ENCODE peak calls at places on chromosomes 16 and 17, in nine cellular contexts. I, T, Q, H, R, P, S, X and L are unnamed samples.

GRCh38 chr16:58125781-58126335 is 3.3 kb downstream of the CFAP20 start:
- DNase-seq in I (no peak), T (no peak), Q (no peak), H (no peak), R (no peak), P (no peak), S (no peak), X (no peak), L (no peak)

GRCh38 chr16:86884256-86884655 is 305.9 kb downstream of the FOXL1 start:
- DNase-seq in I (no peak), T (no peak), Q (no peak), H (no peak), R (no peak), P (no peak), S (no peak), X (no peak), L (no peak)

GRCh38 chr17:72788950-72789585 is 303.4 kb downstream of the SLC39A11 start:
- DNase-seq in I (no peak), T (no peak), Q (no peak), H (no peak), R (no peak), P (peak), S (no peak), X (no peak), L (no peak)

GRCh38 chr16:82603784-82604411 is 22.9 kb upstream of the CDH13 start:
- DNase-seq in I (peak), T (no peak), Q (peak), H (peak), R (no peak), P (peak), S (no peak), X (peak), L (peak)

GRCh38 chr17:75113798-75114551 is 4.2 kb downstream of the ARMC7 start:
- DNase-seq in I (peak), T (peak), Q (peak), H (peak), R (peak), P (peak), S (peak), X (peak), L (peak)

GRCh38 chr17:82239401-82239925 is 10.6 kb downstream of the SLC16A3 start:
- DNase-seq in I (no peak), T (no peak), Q (no peak), H (no peak), R (no peak), P (no peak), S (no peak), X (no peak), L (no peak)

GRCh38 chr16:5461574-5461973 is 364.0 kb upstream of the EEF2KMT start:
- DNase-seq in I (no peak), T (no peak), Q (no peak), H (no peak), R (no peak), P (no peak), S (no peak), X (no peak), L (peak)

GRCh38 chr16:29809031-29809747 is 2.8 kb upstream of the PRRT2 start:
- DNase-seq in I (peak), T (no peak), Q (no peak), H (no peak), R (no peak), P (no peak), S (no peak), X (no peak), L (no peak)

GRCh38 chr17:37802712-37803416 is 58.0 kb upstream of the HNF1B start:
- DNase-seq in I (no peak), T (no peak), Q (peak), H (no peak), R (no peak), P (no peak), S (no peak), X (no peak), L (no peak)

GRCh38 chr17:17739388-17740066 is 58.3 kb downstream of the RAI1 start:
- DNase-seq in I (peak), T (no peak), Q (peak), H (peak), R (no peak), P (no peak), S (no peak), X (peak), L (peak)

GRCh38 chr17:29180051-29180787 is at the start of gene MYO18A:
- DNase-seq in I (peak), T (peak), Q (peak), H (peak), R (peak), P (peak), S (no peak), X (peak), L (peak)

GRCh38 chr17:8473451-8474192 is 37.9 kb downstream of the NDEL1 start:
- DNase-seq in I (no peak), T (no peak), Q (no peak), H (no peak), R (no peak), P (no peak), S (no peak), X (no peak), L (no peak)

GRCh38 chr17:73594025-73594424 is 50.2 kb downstream of the SDK2 start:
- DNase-seq in I (no peak), T (no peak), Q (no peak), H (no peak), R (no peak), P (no peak), S (no peak), X (no peak), L (no peak)

GRCh38 chr17:49851387-49852291 is 3.8 kb upstream of the TAC4 start:
- DNase-seq in I (peak), T (peak), Q (peak), H (peak), R (peak), P (peak), S (no peak), X (peak), L (peak)

GRCh38 chr17:72710834-72711233 is 381.7 kb downstream of the SLC39A11 start:
- DNase-seq in I (no peak), T (peak), Q (no peak), H (no peak), R (no peak), P (no peak), S (no peak), X (no peak), L (no peak)

GRCh38 chr17:17824119-17824779 is 12.5 kb downstream of the SREBF1 start:
- DNase-seq in I (peak), T (no peak), Q (no peak), H (no peak), R (no peak), P (no peak), S (no peak), X (peak), L (peak)

GRCh38 chr17:3558603-3559269 is 1.1 kb upstream of the TRPV3 start:
- DNase-seq in I (no peak), T (no peak), Q (no peak), H (peak), R (no peak), P (peak), S (no peak), X (no peak), L (no peak)

GRCh38 chr17:40542562-40543411 is 22.5 kb downstream of the CCR7 start:
- DNase-seq in I (peak), T (peak), Q (peak), H (peak), R (peak), P (peak), S (no peak), X (peak), L (no peak)

GRCh38 chr17:43665038-43665386 is 3.3 kb upstream of the MEOX1 start:
- DNase-seq in I (no peak), T (no peak), Q (peak), H (no peak), R (no peak), P (no peak), S (no peak), X (no peak), L (no peak)

GRCh38 chr17:44005865-44006580 is 1.6 kb downstream of the NAGS start:
- DNase-seq in I (no peak), T (peak), Q (no peak), H (peak), R (no peak), P (no peak), S (no peak), X (peak), L (no peak)

GRCh38 chr17:69773081-69773480 is 301.9 kb upstream of the KCNJ16 start:
- DNase-seq in I (no peak), T (no peak), Q (no peak), H (no peak), R (no peak), P (no peak), S (no peak), X (no peak), L (no peak)

GRCh38 chr16:82629441-82630027 is 2.8 kb downstream of the CDH13 start:
- DNase-seq in I (peak), T (no peak), Q (no peak), H (no peak), R (no peak), P (no peak), S (no peak), X (no peak), L (no peak)

GRCh38 chr16:87496101-87496801 is 3.4 kb upstream of the ZCCHC14 start:
- DNase-seq in I (no peak), T (no peak), Q (no peak), H (no peak), R (no peak), P (no peak), S (no peak), X (no peak), L (no peak)

GRCh38 chr17:82304826-82305726 is 12.3 kb downstream of the CD7 start:
- DNase-seq in I (no peak), T (no peak), Q (no peak), H (no peak), R (no peak), P (no peak), S (no peak), X (no peak), L (peak)

GRCh38 chr17:57259817-57260216 is 3.5 kb downstream of the MSI2 start:
- DNase-seq in I (no peak), T (no peak), Q (no peak), H (no peak), R (no peak), P (no peak), S (no peak), X (no peak), L (no peak)

GRCh38 chr17:33291248-33292183 is 1.6 kb downstream of the ASIC2 start:
- DNase-seq in I (no peak), T (no peak), Q (no peak), H (peak), R (no peak), P (no peak), S (no peak), X (peak), L (peak)

GRCh38 chr16:776824-777223 is 11.4 kb downstream of the RPUSD1 start:
- DNase-seq in I (no peak), T (no peak), Q (no peak), H (no peak), R (no peak), P (no peak), S (no peak), X (no peak), L (no peak)

GRCh38 chr17:75753514-75754377 is 11.2 kb downstream of the GALK1 start:
- DNase-seq in I (peak), T (peak), Q (peak), H (peak), R (no peak), P (no peak), S (no peak), X (no peak), L (peak)

GRCh38 chr17:50668838-50669581 is 34.3 kb downstream of the ABCC3 start:
- DNase-seq in I (no peak), T (no peak), Q (no peak), H (no peak), R (no peak), P (no peak), S (no peak), X (no peak), L (no peak)

GRCh38 chr16:49821156-49821555 is 34.8 kb downstream of the ZNF423 start:
- DNase-seq in I (no peak), T (no peak), Q (no peak), H (no peak), R (no peak), P (no peak), S (no peak), X (no peak), L (no peak)

GRCh38 chr16:57976331-57976796 is 5.4 kb upstream of the CNGB1 start:
- DNase-seq in I (no peak), T (no peak), Q (peak), H (no peak), R (no peak), P (no peak), S (no peak), X (no peak), L (no peak)

GRCh38 chr16:17548825-17549224 is 78.1 kb upstream of the XYLT1 start:
- DNase-seq in I (no peak), T (no peak), Q (no peak), H (no peak), R (no peak), P (no peak), S (no peak), X (no peak), L (no peak)

GRCh38 chr16:2821483-2822157 is 4.6 kb downstream of the PRSS21 start:
- DNase-seq in I (no peak), T (no peak), Q (no peak), H (peak), R (peak), P (no peak), S (no peak), X (no peak), L (peak)

GRCh38 chr17:67959510-67959909 is 36.8 kb downstream of the C17orf58 start:
- DNase-seq in I (no peak), T (no peak), Q (no peak), H (peak), R (no peak), P (no peak), S (no peak), X (no peak), L (no peak)

GRCh38 chr17:7292194-7292593 is 2.2 kb downstream of the YBX2 start:
- DNase-seq in I (no peak), T (no peak), Q (no peak), H (no peak), R (no peak), P (no peak), S (no peak), X (no peak), L (no peak)

GRCh38 chr17:78974635-78975591 is 4.8 kb downstream of the LGALS3BP start:
- DNase-seq in I (peak), T (peak), Q (no peak), H (peak), R (peak), P (peak), S (peak), X (peak), L (peak)

GRCh38 chr16:57620316-57621231 is 7.9 kb upstream of the ADGRG1 start:
- DNase-seq in I (peak), T (peak), Q (no peak), H (peak), R (peak), P (no peak), S (no peak), X (no peak), L (no peak)

DNA sequence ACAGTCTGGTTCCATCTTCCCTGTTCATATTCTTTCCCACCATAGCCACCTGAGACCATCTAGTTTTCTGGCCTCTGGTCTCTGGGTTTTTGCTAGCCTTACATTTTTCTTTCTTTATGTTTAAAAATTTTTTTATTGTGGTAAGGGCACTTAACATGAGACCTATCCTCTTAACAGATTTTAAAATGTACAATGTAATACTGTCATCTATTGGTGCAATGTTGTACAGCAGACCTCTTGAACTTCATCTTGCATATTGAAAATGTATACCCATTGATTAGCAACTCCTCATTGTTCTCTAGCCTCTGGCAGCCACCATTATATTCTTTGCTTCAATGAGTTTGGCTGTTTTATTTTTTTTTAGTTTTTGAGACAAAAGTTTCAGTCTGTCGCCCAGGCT is 39.2 kb downstream of the ITGAM start:
- DNase-seq in I (no peak), T (no peak), Q (no peak), H (no peak), R (no peak), P (no peak), S (no peak), X (peak), L (no peak)
- TF ChIP-seq CTCF in I (no peak), T (no peak), Q (no peak), H (no peak), R (no peak), P (peak), S (no peak), X (peak), L (no peak)

GRCh38 chr16:67280090-67281015 is 1.0 kb downstream of the PLEKHG4 start:
- DNase-seq in I (no peak), T (no peak), Q (peak), H (no peak), R (no peak), P (no peak), S (no peak), X (no peak), L (no peak)

GRCh38 chr16:67277999-67278772 is 1.1 kb upstream of the PLEKHG4 start:
- DNase-seq in I (no peak), T (no peak), Q (peak), H (no peak), R (no peak), P (no peak), S (no peak), X (no peak), L (no peak)

GRCh38 chr16:67278773-67279295 is 498 bp upstream of the PLEKHG4 start:
- DNase-seq in I (no peak), T (peak), Q (peak), H (peak), R (no peak), P (no peak), S (no peak), X (peak), L (peak)

GRCh38 chr16:67279296-67280089 is at the start of gene PLEKHG4:
- DNase-seq in I (peak), T (peak), Q (peak), H (peak), R (peak), P (no peak), S (no peak), X (peak), L (peak)

GRCh38 chr16:67277294-67277998 is 1.9 kb upstream of the PLEKHG4 start:
- DNase-seq in I (peak), T (peak), Q (peak), H (peak), R (peak), P (peak), S (peak), X (peak), L (no peak)
- H3K4me3 ChIP-seq in I (no peak), T (no peak), Q (no peak), H (no peak), R (no peak), P (peak), S (no peak), X (peak), L (no peak)

GRCh38 chr17:52482271-52482670 is 323.8 kb upstream of the CA10 start:
- DNase-seq in I (no peak), T (no peak), Q (no peak), H (no peak), R (no peak), P (no peak), S (no peak), X (no peak), L (no peak)
- H3K27ac ChIP-seq in I (no peak), T (no peak), Q (no peak), H (no peak), R (no peak), P (no peak), S (no peak), X (no peak), L (no peak)

GRCh38 chr17:14268264-14268663 is 31.6 kb upstream of the CDRT15 start:
- DNase-seq in I (no peak), T (no peak), Q (no peak), H (no peak), R (no peak), P (no peak), S (no peak), X (no peak), L (peak)
- TF ChIP-seq CTCF in I (no peak), T (no peak), Q (no peak), H (no peak), R (no peak), P (no peak), S (no peak), X (no peak), L (peak)

DNA sequence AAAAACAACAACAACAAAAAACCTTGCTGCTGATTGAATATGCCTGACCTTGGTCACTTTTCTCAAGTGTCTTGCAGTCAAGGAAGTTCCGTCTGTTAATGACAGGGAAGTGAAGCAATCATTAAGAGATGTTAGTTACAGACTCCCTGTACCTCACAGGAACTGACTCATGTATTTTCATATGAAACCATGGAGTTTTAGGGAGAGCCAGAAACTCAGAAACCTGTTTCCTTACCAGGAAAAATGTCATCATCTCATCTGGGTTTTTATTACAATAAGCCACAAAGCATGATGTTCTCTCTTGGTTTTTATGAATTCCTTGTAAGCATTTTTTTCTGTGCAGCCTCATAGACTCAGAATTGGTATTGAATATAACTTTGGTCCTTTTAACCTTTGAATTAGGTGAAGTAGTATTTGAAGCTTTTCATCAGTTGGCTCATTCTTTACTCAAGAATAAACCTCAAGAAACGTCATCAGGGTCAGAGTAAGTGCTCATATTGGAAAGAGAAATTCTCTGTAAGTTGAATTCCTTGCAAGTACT is 10.3 kb downstream of the LYRM1 start:
- DNase-seq in I (no peak), T (no peak), Q (no peak), H (no peak), R (no peak), P (no peak), S (no peak), X (peak), L (no peak)
- H3K4me3 ChIP-seq in I (no peak), T (no peak), Q (no peak), H (no peak), R (no peak), P (no peak), S (peak), X (no peak), L (no peak)

DNA sequence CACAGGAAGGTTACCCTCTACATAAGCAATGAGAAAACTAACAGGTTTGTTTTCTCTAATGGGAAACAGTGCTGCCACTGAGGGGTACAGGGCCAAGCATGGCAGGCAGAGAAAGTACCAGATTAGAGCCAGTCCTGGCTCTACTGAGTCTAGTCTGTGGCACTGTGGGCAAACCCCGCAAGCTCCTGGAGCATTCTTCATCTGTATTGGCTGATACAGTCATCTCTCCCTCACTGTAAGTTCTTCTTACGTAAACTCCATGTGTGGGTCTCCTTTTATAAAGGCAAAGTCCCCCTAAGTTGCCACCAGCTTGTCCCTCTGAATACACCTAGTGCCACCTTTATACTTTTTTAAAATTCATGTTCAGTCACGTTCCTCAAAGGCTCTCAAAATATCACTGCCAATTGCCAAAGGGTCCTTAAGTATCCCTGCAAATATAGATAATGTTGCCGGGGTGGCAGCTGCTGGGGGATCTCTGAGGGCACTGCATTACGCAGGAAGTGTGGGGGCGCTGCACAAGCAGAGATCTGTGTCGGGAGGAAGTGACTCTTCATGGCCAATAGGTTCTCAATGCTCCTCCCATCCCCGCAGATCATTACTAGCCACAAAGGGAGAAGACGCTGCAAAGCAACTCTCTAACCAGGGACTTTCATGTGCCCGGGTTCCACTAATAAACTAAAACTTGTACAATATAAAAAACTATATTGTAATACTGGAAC is 18.8 kb downstream of the XPO6 start:
- DNase-seq in I (no peak), T (peak), Q (no peak), H (peak), R (no peak), P (no peak), S (no peak), X (no peak), L (no peak)
- H3K27ac ChIP-seq in I (no peak), T (peak), Q (no peak), H (peak), R (peak), P (peak), S (no peak), X (peak), L (no peak)

GRCh38 chr16:23082161-23082788 is 67.0 kb downstream of the USP31 start:
- DNase-seq in I (no peak), T (no peak), Q (peak), H (no peak), R (no peak), P (no peak), S (no peak), X (peak), L (peak)
- TF ChIP-seq CTCF in I (no peak), T (no peak), Q (no peak), H (no peak), R (no peak), P (peak), S (no peak), X (peak), L (no peak)